ENCODE peak calls at places on chromosomes 5 and 9, in nine cellular contexts. L is naive thymus-derived CD4-positive, alpha-beta T cell; E is activated CD8-positive, alpha-beta T cell treated with anti-CD3 and anti-CD28 coated beads for 36 hours; R is mesothelial cell of epicardium; Y is stimulated activated CD4-positive, alpha-beta T cell treated with anti-CD3 and anti-CD28 coated beads, Interleukin-2, amount 100 ng/mL, for 48 hours; Q is right cardiac atrium; K is EL; W is glutamatergic neuron; J is fibroblast of mammary gland. F is an unnamed sample.
A peak's percentile ranks its signal among the peaks of the same experiment; 100 is the strongest.

GRCh38 chr5:169701910-169702451 is 64.9 kb downstream of the DOCK2 start:
- DNase-seq in L (no peak), E (no peak), R (no peak), Y (no peak), Q (no peak), K (peak; percentile 59), W (no peak), J (peak; percentile 67), F (no peak)

GRCh38 chr5:68086443-68086842 is 129.1 kb upstream of the PIK3R1 start:
- DNase-seq in L (no peak), E (no peak), R (no peak), Y (no peak), Q (no peak), K (no peak), W (no peak), J (no peak), F (no peak)

GRCh38 chr5:59744531-59744992 is 149.0 kb downstream of the PDE4D start:
- DNase-seq in L (no peak), E (no peak), R (no peak), Y (no peak), Q (no peak), K (peak; percentile 14), W (no peak), J (peak; percentile 75), F (no peak)

GRCh38 chr5:163489055-163489744 is 16.2 kb upstream of the MAT2B start:
- DNase-seq in L (no peak), E (peak; percentile 18), R (no peak), Y (no peak), Q (no peak), K (peak; percentile 59), W (peak; percentile 32), J (peak; percentile 40), F (no peak)

GRCh38 chr5:108655750-108656450 is 91.8 kb upstream of the FER start:
- DNase-seq in L (no peak), E (no peak), R (no peak), Y (no peak), Q (no peak), K (peak; percentile 67), W (no peak), J (peak; percentile 80), F (no peak)

GRCh38 chr9:88476491-88477271 is 58.3 kb upstream of the NXNL2 start:
- DNase-seq in L (peak; percentile 23), E (no peak), R (no peak), Y (peak; percentile 5), Q (no peak), K (peak; percentile 54), W (no peak), J (peak; percentile 28), F (no peak)

GRCh38 chr9:38641985-38642864 is 21.8 kb upstream of the ANKRD18A start:
- DNase-seq in L (no peak), E (peak; percentile 7), R (no peak), Y (no peak), Q (no peak), K (peak; percentile 10), W (peak; percentile 55), J (peak; percentile 44), F (peak; percentile 70)

GRCh38 chr5:6601271-6601670 is 31.6 kb downstream of the NSUN2 start:
- DNase-seq in L (no peak), E (no peak), R (no peak), Y (no peak), Q (no peak), K (no peak), W (peak; percentile 78), J (no peak), F (no peak)

GRCh38 chr9:124054671-124055212 is 43.2 kb downstream of the LHX2 start:
- DNase-seq in L (no peak), E (peak; percentile 70), R (no peak), Y (no peak), Q (no peak), K (peak; percentile 86), W (no peak), J (peak; percentile 64), F (no peak)

GRCh38 chr5:119067338-119067737 is 3.5 kb upstream of the DMXL1 start:
- DNase-seq in L (no peak), E (no peak), R (no peak), Y (no peak), Q (no peak), K (no peak), W (no peak), J (no peak), F (no peak)

GRCh38 chr9:105539452-105539851 is 18.5 kb upstream of the FKTN start:
- DNase-seq in L (no peak), E (peak; percentile 17), R (no peak), Y (no peak), Q (no peak), K (peak; percentile 4), W (no peak), J (peak; percentile 25), F (no peak)

GRCh38 chr9:131657890-131658752 is 81.8 kb downstream of the RAPGEF1 start:
- DNase-seq in L (no peak), E (peak; percentile 64), R (no peak), Y (no peak), Q (no peak), K (peak; percentile 90), W (no peak), J (peak; percentile 93), F (peak; percentile 63)

GRCh38 chr5:145178667-145179523 is 656.2 kb downstream of the PRELID2 start:
- DNase-seq in L (no peak), E (no peak), R (no peak), Y (no peak), Q (no peak), K (peak; percentile 51), W (no peak), J (no peak), F (no peak)